ENCODE peak calls at places on chromosome 11, in ten cellular contexts. H is Calu3, U is NB4, Z is natural killer cell, R is vagina, G is NCI-H460, X is GM19239, B is omental fat pad, O is NCI-H1417, J is AG08396. I is an unnamed sample.

GRCh38 chr11:33055361-33055760 is 16.0 kb downstream of the TCP11L1 start:
- DNase-seq in B (no peak), O (no peak), Z (no peak), X (no peak), J (no peak), U (no peak), R (no peak), H (no peak), G (no peak), I (peak)

GRCh38 chr11:1832181-1832988 is 2.4 kb upstream of the SYT8 start:
- DNase-seq in J (peak), R (no peak), B (no peak), Z (peak), G (peak), O (peak), H (peak), U (peak), X (peak), I (peak)

GRCh38 chr11:8642226-8642625 is 40.2 kb downstream of the TRIM66 start:
- DNase-seq in U (no peak), O (no peak), Z (no peak), H (no peak), G (no peak), R (no peak), J (no peak), B (no peak), X (no peak), I (peak)

GRCh38 chr11:86919557-86920210 is 35.5 kb downstream of the FZD4 start:
- DNase-seq in R (no peak), G (peak), X (peak), B (no peak), H (no peak), Z (no peak), U (peak), O (peak), J (peak), I (peak)

GRCh38 chr11:48041877-48042698 is 61.7 kb downstream of the PTPRJ start:
- DNase-seq in O (no peak), U (no peak), Z (no peak), R (no peak), G (no peak), J (no peak), X (no peak), B (no peak), H (no peak), I (no peak)

GRCh38 chr11:1546077-1546535 is 26.0 kb downstream of the DUSP8 start:
- DNase-seq in J (no peak), Z (no peak), O (peak), H (no peak), R (no peak), U (no peak), B (no peak), X (no peak), G (no peak), I (no peak)

GRCh38 chr11:111736191-111736590 is 30.0 kb downstream of the PPP2R1B start:
- DNase-seq in Z (no peak), B (no peak), R (no peak), H (no peak), J (peak), G (no peak), X (no peak), U (no peak), O (no peak), I (no peak)

GRCh38 chr11:106765849-106766248 is 252.4 kb downstream of the GUCY1A2 start:
- DNase-seq in Z (no peak), H (no peak), B (no peak), X (no peak), O (no peak), J (no peak), R (no peak), U (no peak), G (no peak), I (peak)

GRCh38 chr11:7617032-7617431 is 56.3 kb downstream of the CYB5R2 start:
- DNase-seq in U (no peak), R (no peak), X (no peak), B (no peak), O (no peak), Z (no peak), J (no peak), G (no peak), H (no peak), I (no peak)

GRCh38 chr11:66003291-66003690 is 988 bp downstream of the BANF1 start:
- DNase-seq in U (no peak), R (no peak), G (no peak), Z (no peak), O (no peak), H (no peak), J (no peak), X (no peak), B (no peak), I (no peak)

GRCh38 chr11:69918938-69919650 is 99.9 kb upstream of the FGF3 start:
- DNase-seq in R (no peak), J (peak), U (peak), O (peak), G (peak), B (peak), H (peak), Z (peak), X (peak), I (peak)

GRCh38 chr11:65661599-65662246 is 993 bp downstream of the RELA start:
- DNase-seq in B (no peak), H (no peak), R (peak), O (no peak), X (no peak), J (peak), G (no peak), U (no peak), Z (no peak), I (no peak)

GRCh38 chr11:1854132-1854948 is 1.5 kb downstream of the LSP1 start:
- DNase-seq in O (no peak), Z (no peak), B (no peak), R (no peak), X (peak), U (peak), G (no peak), J (no peak), H (no peak), I (peak)

GRCh38 chr11:59186130-59186594 is 14.2 kb downstream of the DTX4 start:
- DNase-seq in O (no peak), J (peak), B (no peak), U (peak), G (no peak), H (peak), R (no peak), Z (peak), X (peak), I (no peak)

GRCh38 chr11:124311269-124311668 is 2.5 kb downstream of the OR8D1 start:
- DNase-seq in O (no peak), X (no peak), B (no peak), Z (no peak), U (no peak), H (no peak), G (no peak), R (no peak), J (no peak), I (no peak)

GRCh38 chr11:61041755-61042518 is 60.4 kb upstream of the CD5 start:
- DNase-seq in B (no peak), J (no peak), H (peak), G (no peak), O (peak), U (no peak), X (peak), Z (no peak), R (no peak), I (no peak)

GRCh38 chr11:134675983-134676382 is 263.9 kb upstream of the B3GAT1 start:
- DNase-seq in U (no peak), R (no peak), Z (no peak), G (no peak), X (no peak), H (no peak), J (no peak), O (no peak), B (no peak), I (no peak)

GRCh38 chr11:2109541-2110019 is 29.6 kb downstream of the IGF2 start:
- DNase-seq in G (no peak), H (no peak), J (no peak), O (no peak), B (no peak), X (no peak), U (peak), R (no peak), Z (no peak), I (no peak)

GRCh38 chr11:82675838-82676237 is 57.8 kb downstream of the FAM181B start:
- DNase-seq in X (no peak), Z (no peak), G (no peak), J (no peak), B (no peak), R (no peak), H (no peak), U (no peak), O (no peak), I (no peak)

GRCh38 chr11:14373941-14374646 is 15.1 kb upstream of the RRAS2 start:
- DNase-seq in G (no peak), J (peak), O (no peak), B (no peak), R (no peak), H (peak), Z (no peak), U (no peak), X (no peak), I (no peak)

GRCh38 chr11:64624869-64625481 is 34.0 kb downstream of the SLC22A12 start:
- DNase-seq in X (no peak), H (no peak), O (no peak), G (no peak), B (no peak), Z (no peak), R (no peak), U (peak), J (no peak), I (no peak)

GRCh38 chr11:90187839-90188238 is 35.0 kb downstream of the CHORDC1 start:
- DNase-seq in U (no peak), G (no peak), X (no peak), J (no peak), Z (no peak), B (no peak), O (no peak), R (no peak), H (no peak), I (no peak)

GRCh38 chr11:117019871-117020270 is 78.4 kb downstream of the SIK3 start:
- DNase-seq in H (no peak), R (no peak), G (no peak), O (no peak), Z (no peak), X (no peak), B (no peak), U (no peak), J (no peak), I (no peak)

GRCh38 chr11:78251083-78251699 is 62.5 kb downstream of the USP35 start:
- DNase-seq in B (no peak), Z (no peak), R (no peak), U (no peak), G (no peak), J (no peak), O (no peak), H (no peak), X (no peak), I (no peak)

GRCh38 chr11:108592591-108593213 is 866 bp downstream of the EXPH5 start:
- DNase-seq in X (peak), R (no peak), H (peak), G (no peak), Z (peak), O (no peak), U (peak), B (no peak), J (peak), I (no peak)